ENCODE peak calls at places on chromosomes 1 and 21, in ten cellular contexts. U is fibroblast of lung, T is foreskin fibroblast, M is epithelial cell of esophagus, S is neural progenitor cell, E is breast epithelium, Y is astrocyte of the spinal cord, X is DND-41, H is body of pancreas, V is transverse colon. F is an unnamed sample.

GRCh38 chr21:29604096-29604495 is 305.4 kb downstream of the BACH1 start:
- DNase-seq in H (no peak), X (no peak), S (no peak), M (no peak), U (no peak), T (no peak), E (no peak), V (no peak), Y (no peak), F (no peak)

GRCh38 chr1:154272999-154273563 is 652 bp downstream of the HAX1 start:
- DNase-seq in E (no peak), T (peak), V (no peak), S (no peak), Y (no peak), H (no peak), X (no peak), M (no peak), U (no peak), F (no peak)

GRCh38 chr1:84303154-84303830 is 1.8 kb downstream of the SAMD13 start:
- DNase-seq in X (no peak), U (peak), T (no peak), M (peak), H (no peak), S (no peak), Y (peak), E (no peak), V (no peak), F (no peak)

GRCh38 chr1:157700305-157700704 is 264 bp downstream of the FCRL3 start:
- DNase-seq in X (no peak), T (no peak), U (no peak), H (no peak), Y (no peak), M (no peak), V (no peak), E (no peak), S (no peak), F (no peak)

GRCh38 chr21:32209580-32209979 is 69.3 kb downstream of the MIS18A start:
- DNase-seq in X (no peak), T (no peak), S (no peak), U (no peak), V (no peak), Y (no peak), M (no peak), E (no peak), H (no peak), F (no peak)

GRCh38 chr1:222976453-222976852 is 161.6 kb downstream of the DISP1 start:
- DNase-seq in U (peak), H (no peak), S (no peak), E (no peak), Y (peak), M (no peak), X (no peak), T (peak), V (no peak), F (no peak)

GRCh38 chr1:46065405-46065804 is 67.0 kb downstream of the PIK3R3 start:
- DNase-seq in S (no peak), M (peak), X (no peak), H (no peak), U (no peak), V (no peak), E (no peak), T (no peak), Y (no peak), F (no peak)

GRCh38 chr1:246923482-246923881 is 8.3 kb downstream of the AHCTF1 start:
- DNase-seq in T (no peak), U (peak), V (no peak), H (no peak), S (no peak), X (no peak), M (peak), Y (no peak), E (no peak), F (no peak)

GRCh38 chr21:36630485-36631206 is 68.3 kb upstream of the SIM2 start:
- DNase-seq in Y (peak), U (peak), X (peak), V (peak), T (peak), H (peak), E (no peak), M (peak), S (peak), F (no peak)

GRCh38 chr1:86100401-86100800 is 56.2 kb downstream of the COL24A1 start:
- DNase-seq in Y (no peak), X (no peak), S (peak), H (no peak), V (no peak), U (no peak), E (no peak), T (no peak), M (no peak), F (no peak)

GRCh38 chr1:157580179-157580827 is 17.6 kb downstream of the FCRL4 start:
- DNase-seq in V (peak), E (peak), T (peak), U (peak), M (peak), Y (peak), H (peak), S (peak), X (peak), F (peak)

GRCh38 chr1:230753586-230754251 is 6.5 kb downstream of the CAPN9 start:
- DNase-seq in E (no peak), U (no peak), M (peak), T (no peak), V (peak), Y (peak), S (peak), H (no peak), X (peak), F (no peak)

GRCh38 chr1:243713470-243714186 is 136.4 kb downstream of the AKT3 start:
- DNase-seq in S (peak), T (peak), U (peak), Y (peak), V (no peak), X (no peak), M (no peak), E (no peak), H (no peak), F (no peak)

GRCh38 chr1:165892935-165893334 is 65.5 kb downstream of the UCK2 start:
- DNase-seq in V (no peak), H (no peak), T (no peak), Y (no peak), U (no peak), E (no peak), X (no peak), S (no peak), M (no peak), F (no peak)

DNA sequence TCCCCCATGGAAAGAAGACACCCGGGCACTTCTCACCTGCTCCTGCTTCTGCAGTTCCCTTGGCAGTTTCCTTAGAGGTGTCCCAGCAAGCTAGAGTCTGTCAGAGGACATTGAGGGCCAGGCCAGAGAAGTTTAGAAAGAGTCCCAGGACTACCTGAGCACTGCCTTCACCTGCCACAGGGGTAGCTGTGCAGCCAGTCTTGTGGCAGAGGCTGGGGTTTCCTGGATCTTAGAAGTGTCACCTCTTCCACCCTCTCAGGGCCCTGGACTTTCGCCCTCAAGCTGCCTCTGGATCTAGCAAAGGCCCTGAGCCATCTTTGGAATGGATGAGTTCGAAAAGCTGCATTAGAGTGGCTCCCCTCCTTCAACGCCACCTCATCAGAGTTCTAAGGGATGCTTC is 34.9 kb upstream of the BTG2 start:
- DNase-seq in V (no peak), M (no peak), E (no peak), S (no peak), X (no peak), Y (no peak), H (no peak), U (no peak), T (no peak), F (no peak)
- TF ChIP-seq CTCF in V (no peak), M (peak), E (no peak), S (no peak), X (no peak), Y (no peak), H (no peak), U (no peak), T (no peak), F (no peak)

DNA sequence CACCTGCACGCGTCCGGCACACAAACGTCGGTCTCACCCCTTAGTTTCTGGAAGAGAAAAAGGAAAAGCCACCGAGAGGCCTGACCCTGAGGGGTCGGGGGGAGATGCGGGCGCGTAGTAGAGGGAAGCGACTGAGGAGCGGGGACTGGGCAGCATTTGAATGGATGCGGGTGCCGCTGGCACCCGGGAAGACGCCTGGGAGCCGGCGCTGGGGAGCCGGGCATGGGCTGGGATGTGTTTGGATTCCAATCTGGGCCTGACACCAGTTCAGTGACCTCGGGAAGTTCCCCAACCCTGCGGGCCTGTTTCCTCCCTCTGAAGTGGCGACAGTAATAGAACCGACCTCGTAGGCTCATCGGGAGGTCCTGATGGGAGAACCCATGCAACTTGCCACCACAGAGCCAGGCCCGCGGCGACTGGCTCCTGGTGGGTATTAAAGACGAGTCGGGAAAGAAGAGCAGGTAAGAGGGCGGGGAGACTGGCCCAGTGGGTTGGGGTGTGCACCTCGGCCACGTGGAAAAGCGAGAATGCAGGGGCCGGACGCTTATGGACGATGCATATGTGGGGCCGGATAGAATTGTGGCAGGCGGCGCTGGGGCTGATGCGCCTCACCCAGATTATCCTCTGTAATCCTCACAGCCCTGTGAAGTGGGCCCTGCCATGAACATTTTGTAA is 105.9 kb downstream of the SLC16A1 start:
- DNase-seq in S (no peak), M (no peak), H (no peak), T (peak), Y (no peak), X (no peak), E (no peak), V (no peak), U (no peak), F (no peak)
- H3K4me3 ChIP-seq in S (peak), M (peak), H (no peak), T (peak), Y (peak), X (no peak), E (peak), V (peak), U (peak), F (no peak)

DNA sequence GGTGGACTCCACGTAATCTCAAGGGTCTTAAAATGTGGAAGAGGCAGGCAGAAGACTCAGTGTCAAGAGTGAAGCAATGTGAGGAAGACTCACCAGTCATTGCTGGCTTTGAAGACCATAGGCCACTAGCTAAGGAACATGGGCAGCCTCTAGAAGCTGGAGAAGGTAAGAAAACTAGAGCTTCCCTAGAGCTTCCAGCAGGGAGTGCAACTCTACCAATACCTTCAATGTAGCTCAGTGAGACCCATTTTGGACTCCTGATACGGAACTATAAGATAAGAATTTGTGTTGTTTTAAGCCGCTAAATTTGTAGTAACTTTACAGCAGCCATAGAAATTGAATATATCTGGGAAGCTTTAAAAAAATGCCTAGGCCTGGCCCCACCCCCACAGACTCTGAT is 18.9 kb downstream of the METTL13 start:
- DNase-seq in S (no peak), V (no peak), H (no peak), E (no peak), Y (no peak), X (no peak), T (no peak), U (no peak), M (no peak), F (no peak)
- TF ChIP-seq CTCF in S (no peak), V (no peak), H (no peak), E (no peak), Y (no peak), X (no peak), T (no peak), U (no peak), M (peak), F (no peak)

GRCh38 chr1:160643138-160643537 is 3.7 kb downstream of the SLAMF1 start:
- DNase-seq in H (no peak), M (no peak), V (no peak), E (no peak), S (no peak), X (no peak), Y (no peak), U (no peak), T (no peak), F (no peak)
- H3K4me3 ChIP-seq in H (no peak), M (no peak), V (no peak), E (no peak), S (no peak), X (no peak), Y (no peak), U (no peak), T (no peak), F (no peak)

GRCh38 chr1:4696161-4696745 is 41.8 kb downstream of the AJAP1 start:
- DNase-seq in M (no peak), Y (no peak), X (no peak), E (no peak), U (no peak), H (no peak), V (no peak), T (no peak), S (no peak), F (no peak)

GRCh38 chr1:4693891-4694290 is 39.5 kb downstream of the AJAP1 start:
- DNase-seq in E (no peak), S (no peak), V (no peak), X (no peak), Y (no peak), U (no peak), M (no peak), H (no peak), T (no peak), F (no peak)

GRCh38 chr1:4693316-4693715 is 38.9 kb downstream of the AJAP1 start:
- DNase-seq in Y (no peak), E (no peak), S (no peak), T (no peak), H (no peak), U (no peak), V (no peak), M (no peak), X (no peak), F (no peak)

GRCh38 chr1:4695241-4695640 is 40.8 kb downstream of the AJAP1 start:
- DNase-seq in T (no peak), E (no peak), S (no peak), X (no peak), Y (no peak), U (no peak), M (no peak), H (no peak), V (no peak), F (no peak)

DNA sequence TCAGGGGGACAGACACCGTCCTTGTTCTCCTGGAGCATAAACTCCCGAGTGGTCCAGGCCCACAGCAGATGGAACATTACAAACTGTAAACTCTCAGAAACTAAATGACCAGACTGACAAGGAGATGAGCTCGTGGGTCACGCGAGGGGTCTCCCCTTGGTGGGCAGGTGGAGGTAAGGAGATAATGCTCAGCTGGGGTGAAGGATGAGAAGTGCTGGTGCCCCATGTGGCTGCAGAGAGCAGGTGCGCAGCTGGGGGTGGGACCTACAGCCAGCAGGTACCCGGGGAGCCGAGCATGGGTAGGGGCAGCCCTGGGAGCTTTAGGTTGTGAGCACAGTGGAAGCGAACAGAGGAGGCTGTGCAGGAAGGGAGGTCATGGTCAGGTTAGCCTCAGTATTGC is 40.1 kb downstream of the AJAP1 start:
- DNase-seq in U (no peak), Y (no peak), X (no peak), T (no peak), S (no peak), M (no peak), E (no peak), V (no peak), H (no peak), F (no peak)
- TF ChIP-seq CTCF in U (no peak), Y (no peak), X (peak), T (no peak), S (peak), M (no peak), E (no peak), V (no peak), H (no peak), F (peak)

F was measured in LNCaP clone FGC.